ENCODE peak calls at places on chromosomes 16 and 17, in ten cellular contexts. N is dermis microvascular lymphatic vessel endothelial cell; W is left ventricle myocardium superior; I is upper lobe of left lung; P is neural progenitor cell; E is stimulated activated CD8-positive, alpha-beta memory T cell treated with anti-CD3 and anti-CD28 coated beads, Interleukin-15, amount 100 ng/mL, for 48 hours; X is RCC 7860; T is adrenal gland; J is activated T-helper 2 cell treated with anti-CD3 and anti-CD28 coated beads, Interferon-gamma antibody, Interleukin-2, Interleukin-4, amounts not matched to agents 10 μg/mL and 5 μg/mL and 100 μg/mL, durations not matched to agents 14 hours and 24 hours and 36 hours; M is T-helper 22 cell. D is an unnamed sample.

GRCh38 chr17:73469311-73469710 is 157.5 kb upstream of the CDC42EP4 start:
- DNase-seq in N (no peak), W (no peak), I (no peak), P (no peak), E (no peak), X (no peak), T (no peak), J (no peak), M (no peak), D (no peak)

GRCh38 chr17:39152134-39152884 is 872 bp upstream of the PLXDC1 start:
- DNase-seq in N (no peak), W (peak), I (no peak), P (peak), E (no peak), X (peak), T (peak), J (no peak), M (peak), D (no peak)

GRCh38 chr16:86291491-86291890 is 218.8 kb upstream of the FOXF1 start:
- DNase-seq in N (no peak), W (no peak), I (no peak), P (no peak), E (no peak), X (no peak), T (no peak), J (no peak), M (no peak), D (no peak)

GRCh38 chr17:14202388-14203166 is 34.1 kb downstream of the CDRT15 start:
- DNase-seq in N (no peak), W (no peak), I (no peak), P (no peak), E (no peak), X (no peak), T (no peak), J (no peak), M (no peak), D (no peak)

GRCh38 chr17:77716289-77716929 is 242.1 kb upstream of the TNRC6C start:
- DNase-seq in N (no peak), W (no peak), I (no peak), P (peak), E (no peak), X (no peak), T (no peak), J (no peak), M (no peak), D (no peak)

GRCh38 chr17:64281962-64282752 is 19.1 kb upstream of the TEX2 start:
- DNase-seq in N (peak), W (peak), I (peak), P (peak), E (peak), X (peak), T (peak), J (peak), M (no peak), D (peak)

GRCh38 chr16:23539984-23540816 is 16.9 kb downstream of the EARS2 start:
- DNase-seq in N (no peak), W (no peak), I (peak), P (no peak), E (no peak), X (no peak), T (no peak), J (no peak), M (no peak), D (no peak)

GRCh38 chr17:10126554-10127493 is 71.6 kb downstream of the GAS7 start:
- DNase-seq in N (no peak), W (peak), I (peak), P (peak), E (no peak), X (no peak), T (peak), J (no peak), M (no peak), D (no peak)

GRCh38 chr17:63277629-63278028 is 168.5 kb downstream of the CYB561 start:
- DNase-seq in N (no peak), W (no peak), I (no peak), P (no peak), E (no peak), X (no peak), T (no peak), J (no peak), M (no peak), D (no peak)

GRCh38 chr17:17313350-17313991 is 10.3 kb downstream of the NT5M start:
- DNase-seq in N (peak), W (peak), I (peak), P (peak), E (peak), X (no peak), T (peak), J (peak), M (peak), D (no peak)

GRCh38 chr17:63358111-63358839 is 87.8 kb downstream of the CYB561 start:
- DNase-seq in N (peak), W (no peak), I (no peak), P (no peak), E (no peak), X (peak), T (no peak), J (no peak), M (no peak), D (peak)

GRCh38 chr17:72604518-72604917 is 483.7 kb downstream of the SOX9 start:
- DNase-seq in N (no peak), W (no peak), I (no peak), P (no peak), E (no peak), X (peak), T (no peak), J (no peak), M (no peak), D (no peak)

GRCh38 chr17:39777534-39778365 is 40.0 kb downstream of the GRB7 start:
- DNase-seq in N (no peak), W (no peak), I (no peak), P (no peak), E (no peak), X (no peak), T (no peak), J (no peak), M (no peak), D (no peak)

GRCh38 chr16:29729116-29729521 is 16.7 kb downstream of the C16orf54 start:
- DNase-seq in N (peak), W (no peak), I (no peak), P (peak), E (no peak), X (peak), T (no peak), J (no peak), M (no peak), D (no peak)

GRCh38 chr17:75854881-75855309 is 240 bp downstream of the WBP2 start:
- DNase-seq in N (peak), W (peak), I (no peak), P (no peak), E (no peak), X (no peak), T (no peak), J (no peak), M (no peak), D (no peak)

GRCh38 chr17:47781397-47781796 is 40.2 kb downstream of the OSBPL7 start:
- DNase-seq in N (no peak), W (no peak), I (no peak), P (no peak), E (no peak), X (no peak), T (no peak), J (no peak), M (no peak), D (no peak)

GRCh38 chr17:46179375-46179999 is 13.7 kb downstream of the KANSL1 start:
- DNase-seq in N (no peak), W (no peak), I (no peak), P (no peak), E (no peak), X (no peak), T (no peak), J (no peak), M (no peak), D (no peak)

GRCh38 chr16:83746611-83747010 is 61.2 kb upstream of the HSBP1 start:
- DNase-seq in N (no peak), W (no peak), I (no peak), P (no peak), E (no peak), X (no peak), T (no peak), J (no peak), M (no peak), D (no peak)

D was measured in pulmonary artery endothelial cell.